ENCODE peak calls at places on chromosomes 11 and 22, in ten cellular contexts. One of them, this sample, is unnamed.

GRCh38 chr11:78798567-78799170 is 224.0 kb upstream of the NARS2 start:
- DNase-seq in GDM1: peak; percentile 11
- DNase-seq in NCI-H1694: no peak
- DNase-seq in T1000: no peak
- DNase-seq in retinal pigment epithelial cell: no peak
- DNase-seq in stimulated activated CD8-positive, alpha-beta memory T cell treated with anti-CD3 and anti-CD28 coated beads, Interleukin-15, amount 100 ng/mL, for 1 hour: no peak
- DNase-seq in activated naive CD4-positive, alpha-beta T cell treated with Interleukin-2 at 50 U/mL for 16 hours: peak; percentile 3
- DNase-seq in AG10803: peak; percentile 67
- DNase-seq in activated CD4-positive, alpha-beta T cell treated with anti-CD3 and anti-CD28 coated beads, Interleukin-2, amount 50 U/mL, for 1 hour: peak; percentile 1
- DNase-seq in NCI-H69: peak; percentile 85
- DNase-seq in this sample: no peak

GRCh38 chr11:117620131-117620530 is 176.9 kb downstream of the DSCAML1 start:
- DNase-seq in activated naive CD4-positive, alpha-beta T cell treated with Interleukin-2 at 50 U/mL for 16 hours: no peak
- DNase-seq in GDM1: no peak
- DNase-seq in NCI-H1694: no peak
- DNase-seq in retinal pigment epithelial cell: no peak
- DNase-seq in stimulated activated CD8-positive, alpha-beta memory T cell treated with anti-CD3 and anti-CD28 coated beads, Interleukin-15, amount 100 ng/mL, for 1 hour: no peak
- DNase-seq in AG10803: no peak
- DNase-seq in T1000: no peak
- DNase-seq in activated CD4-positive, alpha-beta T cell treated with anti-CD3 and anti-CD28 coated beads, Interleukin-2, amount 50 U/mL, for 1 hour: no peak
- DNase-seq in NCI-H69: peak; percentile 38
- DNase-seq in this sample: no peak

GRCh38 chr11:117657801-117658200 is 139.2 kb downstream of the DSCAML1 start:
- DNase-seq in T1000: no peak
- DNase-seq in AG10803: no peak
- DNase-seq in stimulated activated CD8-positive, alpha-beta memory T cell treated with anti-CD3 and anti-CD28 coated beads, Interleukin-15, amount 100 ng/mL, for 1 hour: no peak
- DNase-seq in activated CD4-positive, alpha-beta T cell treated with anti-CD3 and anti-CD28 coated beads, Interleukin-2, amount 50 U/mL, for 1 hour: no peak
- DNase-seq in NCI-H1694: no peak
- DNase-seq in activated naive CD4-positive, alpha-beta T cell treated with Interleukin-2 at 50 U/mL for 16 hours: no peak
- DNase-seq in NCI-H69: peak; percentile 30
- DNase-seq in GDM1: no peak
- DNase-seq in retinal pigment epithelial cell: no peak
- DNase-seq in this sample: no peak

GRCh38 chr11:126988655-126989054 is 11.9 kb downstream of the KIRREL3 start:
- DNase-seq in stimulated activated CD8-positive, alpha-beta memory T cell treated with anti-CD3 and anti-CD28 coated beads, Interleukin-15, amount 100 ng/mL, for 1 hour: no peak
- DNase-seq in retinal pigment epithelial cell: no peak
- DNase-seq in AG10803: no peak
- DNase-seq in activated CD4-positive, alpha-beta T cell treated with anti-CD3 and anti-CD28 coated beads, Interleukin-2, amount 50 U/mL, for 1 hour: no peak
- DNase-seq in activated naive CD4-positive, alpha-beta T cell treated with Interleukin-2 at 50 U/mL for 16 hours: no peak
- DNase-seq in NCI-H1694: no peak
- DNase-seq in GDM1: no peak
- DNase-seq in T1000: no peak
- DNase-seq in NCI-H69: no peak
- DNase-seq in this sample: no peak

GRCh38 chr11:57490456-57491248 is 24.9 kb downstream of the SLC43A1 start:
- DNase-seq in T1000: no peak
- DNase-seq in activated CD4-positive, alpha-beta T cell treated with anti-CD3 and anti-CD28 coated beads, Interleukin-2, amount 50 U/mL, for 1 hour: no peak
- DNase-seq in activated naive CD4-positive, alpha-beta T cell treated with Interleukin-2 at 50 U/mL for 16 hours: no peak
- DNase-seq in NCI-H1694: no peak
- DNase-seq in stimulated activated CD8-positive, alpha-beta memory T cell treated with anti-CD3 and anti-CD28 coated beads, Interleukin-15, amount 100 ng/mL, for 1 hour: no peak
- DNase-seq in NCI-H69: no peak
- DNase-seq in retinal pigment epithelial cell: no peak
- DNase-seq in AG10803: no peak
- DNase-seq in GDM1: no peak
- DNase-seq in this sample: no peak

GRCh38 chr11:13338437-13339069 is 61.0 kb downstream of the BMAL1 start:
- DNase-seq in activated CD4-positive, alpha-beta T cell treated with anti-CD3 and anti-CD28 coated beads, Interleukin-2, amount 50 U/mL, for 1 hour: peak; percentile 11
- DNase-seq in stimulated activated CD8-positive, alpha-beta memory T cell treated with anti-CD3 and anti-CD28 coated beads, Interleukin-15, amount 100 ng/mL, for 1 hour: no peak
- DNase-seq in AG10803: peak; percentile 73
- DNase-seq in T1000: no peak
- DNase-seq in activated naive CD4-positive, alpha-beta T cell treated with Interleukin-2 at 50 U/mL for 16 hours: peak; percentile 37
- DNase-seq in NCI-H1694: no peak
- DNase-seq in NCI-H69: peak; percentile 34
- DNase-seq in GDM1: no peak
- DNase-seq in retinal pigment epithelial cell: no peak
- DNase-seq in this sample: no peak

GRCh38 chr11:30552839-30553238 is 33.3 kb downstream of the MPPED2 start:
- DNase-seq in activated naive CD4-positive, alpha-beta T cell treated with Interleukin-2 at 50 U/mL for 16 hours: no peak
- DNase-seq in T1000: no peak
- DNase-seq in NCI-H69: no peak
- DNase-seq in activated CD4-positive, alpha-beta T cell treated with anti-CD3 and anti-CD28 coated beads, Interleukin-2, amount 50 U/mL, for 1 hour: no peak
- DNase-seq in stimulated activated CD8-positive, alpha-beta memory T cell treated with anti-CD3 and anti-CD28 coated beads, Interleukin-15, amount 100 ng/mL, for 1 hour: no peak
- DNase-seq in NCI-H1694: no peak
- DNase-seq in AG10803: no peak
- DNase-seq in retinal pigment epithelial cell: no peak
- DNase-seq in GDM1: no peak
- DNase-seq in this sample: no peak

GRCh38 chr11:83336993-83337392 is 50.8 kb upstream of the CCDC90B start:
- DNase-seq in activated CD4-positive, alpha-beta T cell treated with anti-CD3 and anti-CD28 coated beads, Interleukin-2, amount 50 U/mL, for 1 hour: no peak
- DNase-seq in GDM1: no peak
- DNase-seq in stimulated activated CD8-positive, alpha-beta memory T cell treated with anti-CD3 and anti-CD28 coated beads, Interleukin-15, amount 100 ng/mL, for 1 hour: no peak
- DNase-seq in NCI-H1694: no peak
- DNase-seq in NCI-H69: peak; percentile 44
- DNase-seq in T1000: no peak
- DNase-seq in retinal pigment epithelial cell: no peak
- DNase-seq in activated naive CD4-positive, alpha-beta T cell treated with Interleukin-2 at 50 U/mL for 16 hours: no peak
- DNase-seq in AG10803: no peak
- DNase-seq in this sample: no peak

GRCh38 chr11:126104420-126104819 is 41.8 kb upstream of the CDON start:
- DNase-seq in activated CD4-positive, alpha-beta T cell treated with anti-CD3 and anti-CD28 coated beads, Interleukin-2, amount 50 U/mL, for 1 hour: no peak
- DNase-seq in NCI-H1694: no peak
- DNase-seq in stimulated activated CD8-positive, alpha-beta memory T cell treated with anti-CD3 and anti-CD28 coated beads, Interleukin-15, amount 100 ng/mL, for 1 hour: no peak
- DNase-seq in activated naive CD4-positive, alpha-beta T cell treated with Interleukin-2 at 50 U/mL for 16 hours: no peak
- DNase-seq in NCI-H69: peak; percentile 76
- DNase-seq in GDM1: no peak
- DNase-seq in retinal pigment epithelial cell: no peak
- DNase-seq in T1000: no peak
- DNase-seq in AG10803: no peak
- DNase-seq in this sample: no peak

GRCh38 chr22:23149743-23150238 is 4.5 kb downstream of the RAB36 start:
- DNase-seq in activated naive CD4-positive, alpha-beta T cell treated with Interleukin-2 at 50 U/mL for 16 hours: no peak
- DNase-seq in GDM1: no peak
- DNase-seq in AG10803: no peak
- DNase-seq in retinal pigment epithelial cell: no peak
- DNase-seq in T1000: no peak
- DNase-seq in NCI-H1694: no peak
- DNase-seq in NCI-H69: peak; percentile 33
- DNase-seq in stimulated activated CD8-positive, alpha-beta memory T cell treated with anti-CD3 and anti-CD28 coated beads, Interleukin-15, amount 100 ng/mL, for 1 hour: no peak
- DNase-seq in activated CD4-positive, alpha-beta T cell treated with anti-CD3 and anti-CD28 coated beads, Interleukin-2, amount 50 U/mL, for 1 hour: no peak
- DNase-seq in this sample: no peak

GRCh38 chr11:120205596-120206161 is 5.2 kb upstream of the OAF start:
- DNase-seq in AG10803: peak; percentile 50
- DNase-seq in GDM1: no peak
- DNase-seq in stimulated activated CD8-positive, alpha-beta memory T cell treated with anti-CD3 and anti-CD28 coated beads, Interleukin-15, amount 100 ng/mL, for 1 hour: no peak
- DNase-seq in activated naive CD4-positive, alpha-beta T cell treated with Interleukin-2 at 50 U/mL for 16 hours: no peak
- DNase-seq in activated CD4-positive, alpha-beta T cell treated with anti-CD3 and anti-CD28 coated beads, Interleukin-2, amount 50 U/mL, for 1 hour: no peak
- DNase-seq in NCI-H69: no peak
- DNase-seq in NCI-H1694: no peak
- DNase-seq in T1000: no peak
- DNase-seq in retinal pigment epithelial cell: peak; percentile 62
- DNase-seq in this sample: no peak

This sample was measured in HS-5.